ENCODE peak calls at places on chromosome 19, in seven cellular contexts. J is NB4, G is neural crest cell, F is AG10803, C is ovary, P is H9, S is fibroblast of the aortic adventitia. U is an unnamed sample.

GRCh38 chr19:27745978-27746542 is 1466.9 kb downstream of the UQCRFS1 start:
- DNase-seq in J (no peak), G (no peak), F (no peak), C (no peak), P (peak), S (no peak), U (peak)

GRCh38 chr19:13827656-13828055 is 32.4 kb downstream of the ZSWIM4 start:
- DNase-seq in J (no peak), G (no peak), F (no peak), C (no peak), P (peak), S (no peak), U (no peak)

GRCh38 chr19:970695-971094 is 13.4 kb upstream of the WDR18 start:
- DNase-seq in J (peak), G (no peak), F (no peak), C (no peak), P (no peak), S (no peak), U (no peak)

GRCh38 chr19:37893845-37894575 is 12.4 kb downstream of the WDR87 start:
- DNase-seq in J (no peak), G (no peak), F (no peak), C (no peak), P (no peak), S (no peak), U (no peak)

GRCh38 chr19:16824658-16825311 is 4.4 kb upstream of the SIN3B start:
- DNase-seq in J (no peak), G (no peak), F (peak), C (no peak), P (no peak), S (peak), U (no peak)

GRCh38 chr19:49890349-49891311 is 6.1 kb downstream of the IL4I1 start:
- DNase-seq in J (no peak), G (peak), F (no peak), C (no peak), P (peak), S (no peak), U (no peak)

GRCh38 chr19:54889566-54889965 is 15.5 kb downstream of the FCAR start:
- DNase-seq in J (no peak), G (no peak), F (no peak), C (no peak), P (no peak), S (no peak), U (no peak)

GRCh38 chr19:58477130-58477529 is 978 bp downstream of the ZNF446 start:
- DNase-seq in J (no peak), G (no peak), F (no peak), C (no peak), P (peak), S (no peak), U (no peak)

GRCh38 chr19:35693835-35694599 is 10.3 kb upstream of the ZBTB32 start:
- DNase-seq in J (peak), G (peak), F (peak), C (peak), P (peak), S (peak), U (peak)

GRCh38 chr19:36719687-36720556 is 32.5 kb downstream of the ZNF567 start:
- DNase-seq in J (peak), G (no peak), F (no peak), C (no peak), P (no peak), S (peak), U (no peak)

GRCh38 chr19:41616785-41617621 is 9.9 kb downstream of the CEACAM4 start:
- DNase-seq in J (peak), G (no peak), F (peak), C (no peak), P (peak), S (peak), U (no peak)

GRCh38 chr19:30361721-30362120 is 10.5 kb upstream of the ZNF536 start:
- DNase-seq in J (no peak), G (no peak), F (no peak), C (no peak), P (no peak), S (no peak), U (peak)

GRCh38 chr19:14497347-14497921 is 1.5 kb upstream of the GIPC1 start:
- DNase-seq in J (no peak), G (no peak), F (peak), C (no peak), P (no peak), S (peak), U (no peak)

GRCh38 chr19:55132453-55133129 is 15.2 kb upstream of the PPP1R12C start:
- DNase-seq in J (peak), G (no peak), F (no peak), C (no peak), P (no peak), S (no peak), U (no peak)

GRCh38 chr19:16462757-16463250 is 9.0 kb downstream of the EPS15L1 start:
- DNase-seq in J (no peak), G (no peak), F (no peak), C (no peak), P (no peak), S (no peak), U (no peak)

GRCh38 chr19:12786149-12786870 is 5.0 kb upstream of the JUNB start:
- DNase-seq in J (peak), G (no peak), F (no peak), C (peak), P (no peak), S (no peak), U (no peak)

GRCh38 chr19:39845621-39846175 is 481 bp downstream of the FBL start:
- DNase-seq in J (peak), G (no peak), F (peak), C (peak), P (no peak), S (peak), U (no peak)

DNA sequence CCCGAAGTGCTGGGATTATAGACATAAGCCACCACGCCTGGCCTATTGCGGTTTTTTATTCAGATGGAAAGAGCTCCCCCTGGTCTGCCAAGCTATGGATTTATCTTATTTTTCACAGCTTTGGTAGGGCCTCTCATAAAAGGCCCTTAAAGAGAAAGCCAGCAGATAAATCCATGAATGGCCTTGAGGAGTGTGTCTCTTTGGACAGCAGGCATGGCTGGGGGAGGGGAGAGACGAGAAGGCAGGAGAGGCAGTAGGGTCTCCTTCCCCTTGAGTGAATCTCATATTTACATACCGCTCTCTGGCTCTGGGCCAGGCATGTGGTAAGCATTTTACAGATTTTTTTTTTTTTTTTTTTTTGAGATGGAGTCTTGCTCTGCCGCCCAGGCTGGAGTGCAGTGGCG is 25.2 kb downstream of the MARK4 start:
- DNase-seq in J (no peak), G (no peak), F (no peak), C (peak), P (no peak), S (no peak), U (no peak)
- TF ChIP-seq CTCF in J (no peak), G (no peak), F (no peak), C (no peak), P (no peak), S (no peak), U (no peak)

DNA sequence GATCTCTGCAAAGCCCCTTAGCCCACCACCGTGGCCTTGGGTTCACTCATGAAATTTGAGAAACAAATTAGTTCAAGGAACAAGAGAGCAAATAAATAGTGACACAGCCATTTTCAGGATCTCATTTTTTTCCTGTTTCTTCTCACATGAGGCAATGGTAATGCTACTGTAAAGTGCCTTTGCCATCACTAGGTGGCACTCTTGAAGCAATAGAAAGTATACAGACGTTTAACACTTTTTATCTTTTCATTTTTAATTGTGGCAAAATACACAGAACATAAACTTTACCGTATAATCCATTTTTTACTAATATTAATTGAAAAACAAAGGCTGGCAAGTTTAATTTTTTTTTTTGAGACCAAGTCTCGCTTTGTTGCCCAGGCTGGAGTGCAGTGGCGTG is 76.9 kb upstream of the ZNF835 start:
- DNase-seq in J (peak), G (no peak), F (no peak), C (peak), P (no peak), S (no peak), U (no peak)
- TF ChIP-seq CTCF in J (peak), G (peak), F (no peak), C (peak), P (peak), S (no peak), U (no peak)

DNA sequence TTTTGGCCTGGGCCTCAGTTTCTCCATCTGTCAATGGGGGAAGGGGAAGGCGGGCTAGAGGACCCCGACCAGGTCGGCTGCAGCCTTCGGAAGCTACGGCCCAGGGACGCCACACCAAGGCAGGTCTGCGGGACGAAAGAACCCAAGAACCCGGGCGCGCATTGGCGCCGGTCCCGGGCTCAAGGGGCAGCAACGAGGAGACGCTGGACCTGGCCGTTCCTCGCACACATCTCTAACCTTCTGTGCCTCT is 739 bp upstream of the ILF3 start:
- DNase-seq in J (no peak), G (no peak), F (no peak), C (no peak), P (no peak), S (no peak), U (no peak)
- TF ChIP-seq CTCF in J (no peak), G (no peak), F (peak), C (no peak), P (no peak), S (peak), U (no peak)

DNA sequence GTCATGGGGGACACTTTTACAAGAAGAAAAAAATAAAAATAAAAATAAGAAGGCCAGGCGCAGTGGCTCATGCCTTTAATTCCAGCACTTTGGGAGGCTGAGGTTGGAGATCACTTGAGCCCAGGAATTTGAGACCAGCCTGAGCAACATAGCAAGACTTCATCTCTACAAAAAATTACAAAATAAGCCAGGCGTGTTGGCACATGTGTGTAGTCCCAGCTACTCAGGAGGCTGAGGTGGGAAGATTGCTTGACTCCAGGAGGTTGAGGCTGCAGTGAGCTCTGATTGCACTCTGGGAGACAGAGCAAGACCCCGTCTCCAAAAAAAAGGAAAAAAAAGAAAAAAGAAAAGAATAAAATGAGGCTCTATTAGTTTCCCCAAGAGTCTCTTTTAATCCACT is 157.0 kb downstream of the PTPRS start:
- DNase-seq in J (no peak), G (no peak), F (no peak), C (no peak), P (no peak), S (no peak), U (no peak)
- TF ChIP-seq CTCF in J (no peak), G (no peak), F (no peak), C (no peak), P (no peak), S (no peak), U (no peak)

GRCh38 chr19:45469132-45469834 is 1.5 kb downstream of the FOSB start:
- DNase-seq in J (peak), G (peak), F (peak), C (peak), P (peak), S (peak), U (peak)
- TF ChIP-seq CTCF in J (no peak), G (no peak), F (no peak), C (no peak), P (no peak), S (no peak), U (no peak)

DNA sequence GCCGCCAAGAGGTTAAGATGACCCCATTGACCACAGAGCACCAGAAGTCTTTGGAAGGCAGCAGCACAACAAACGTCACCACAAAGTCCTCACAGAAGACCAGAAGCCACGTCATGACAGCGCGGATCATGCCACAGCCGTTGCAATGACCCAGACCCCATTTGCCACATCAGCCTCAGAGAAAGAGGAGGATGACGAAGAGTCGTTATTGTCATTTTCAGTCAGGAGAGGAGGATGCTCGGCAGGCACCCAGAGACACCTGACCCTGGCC is 29.6 kb upstream of the CD33 start:
- DNase-seq in J (no peak), G (no peak), F (no peak), C (no peak), P (no peak), S (no peak), U (peak)
- TF ChIP-seq CTCF in J (no peak), G (no peak), F (no peak), C (no peak), P (no peak), S (no peak), U (no peak)